ENCODE peak calls at places on chromosome 3, in ten cellular contexts. R is epithelial cell of esophagus; N is cardiac fibroblast; Z is NCI-H1436; X is GM04503; H is stimulated activated naive CD8-positive, alpha-beta T cell treated with anti-CD3 and anti-CD28 coated beads, Interleukin-15, amount 100 ng/mL, for 72 hours; A is GM20000; J is endothelial cell of umbilical vein; D is left cardiac atrium; G is T follicular helper cell. V is an unnamed sample.

GRCh38 chr3:30970183-30970582 is 75.7 kb upstream of the GADL1 start:
- DNase-seq in R (peak), N (peak), Z (no peak), X (peak), H (no peak), A (no peak), J (peak), D (no peak), G (no peak), V (peak)

GRCh38 chr3:168034152-168034928 is 61.4 kb downstream of the GOLIM4 start:
- DNase-seq in R (peak), N (peak), Z (no peak), X (peak), H (no peak), A (no peak), J (no peak), D (no peak), G (no peak), V (no peak)

GRCh38 chr3:127588675-127589577 is 1.6 kb downstream of the TPRA1 start:
- DNase-seq in R (peak), N (peak), Z (no peak), X (peak), H (peak), A (peak), J (peak), D (no peak), G (no peak), V (no peak)

GRCh38 chr3:125123906-125124305 is 68.1 kb upstream of the HEG1 start:
- DNase-seq in R (no peak), N (peak), Z (no peak), X (peak), H (no peak), A (no peak), J (no peak), D (no peak), G (no peak), V (no peak)

GRCh38 chr3:137692803-137693431 is 71.2 kb upstream of the SOX14 start:
- DNase-seq in R (peak), N (no peak), Z (no peak), X (no peak), H (no peak), A (peak), J (no peak), D (no peak), G (no peak), V (no peak)

GRCh38 chr3:191473766-191474198 is 12.8 kb downstream of the PYDC2 start:
- DNase-seq in R (no peak), N (no peak), Z (no peak), X (no peak), H (no peak), A (no peak), J (no peak), D (no peak), G (no peak), V (no peak)

GRCh38 chr3:15602146-15602536 is 596 bp downstream of the BTD start:
- DNase-seq in R (no peak), N (no peak), Z (no peak), X (no peak), H (no peak), A (no peak), J (no peak), D (no peak), G (no peak), V (no peak)

GRCh38 chr3:40317061-40317676 is 7.7 kb downstream of the EIF1B start:
- DNase-seq in R (peak), N (peak), Z (peak), X (no peak), H (peak), A (peak), J (peak), D (no peak), G (peak), V (peak)

GRCh38 chr3:108564564-108564963 is 24.7 kb downstream of the CIP2A start:
- DNase-seq in R (no peak), N (peak), Z (no peak), X (no peak), H (no peak), A (no peak), J (peak), D (no peak), G (no peak), V (no peak)

V was measured in pons.